ENCODE peak calls at places on chromosomes 13 and 19, in seven cellular contexts. Q is IMR-90, F is neuronal stem cell, J is mesendoderm, G is H1, A is mesenchymal stem cell, Y is trophoblast cell. U is an unnamed sample.

GRCh38 chr13:109715902-109716301 is 70.5 kb downstream of the IRS2 start:
- DNase-seq in A (peak), G (no peak), J (peak), F (no peak), Y (peak), Q (peak), U (no peak)

GRCh38 chr13:23928985-23929384 is 31.7 kb upstream of the C1QTNF9B start:
- DNase-seq in A (peak), F (no peak), Q (peak), Y (peak), J (peak), G (no peak), U (no peak)

GRCh38 chr19:48754950-48755645 is at the start of gene FGF21:
- DNase-seq in F (no peak), Y (no peak), Q (no peak), J (peak), A (no peak), G (no peak), U (peak)

GRCh38 chr13:39676315-39676876 is 20.9 kb downstream of the COG6 start:
- DNase-seq in A (peak), G (no peak), Q (peak), J (peak), Y (peak), F (peak), U (no peak)

GRCh38 chr19:641702-642101 is 2.0 kb downstream of the FGF22 start:
- DNase-seq in A (no peak), F (no peak), J (no peak), Q (no peak), Y (no peak), G (no peak), U (no peak)

GRCh38 chr19:19068659-19069509 is 5.1 kb downstream of the SLC25A42 start:
- DNase-seq in Q (no peak), A (no peak), F (no peak), J (no peak), G (no peak), Y (no peak), U (no peak)

GRCh38 chr13:112791662-112792440 is 102.0 kb downstream of the ATP11A start:
- DNase-seq in Y (peak), F (no peak), G (no peak), J (peak), A (no peak), Q (no peak), U (no peak)

GRCh38 chr19:39052243-39052746 is 19.9 kb upstream of the FBXO27 start:
- DNase-seq in Q (peak), J (peak), A (peak), Y (peak), F (peak), G (peak), U (peak)

GRCh38 chr13:66835040-66835628 is 395.0 kb downstream of the PCDH9 start:
- DNase-seq in Q (peak), J (peak), A (peak), G (no peak), Y (no peak), F (no peak), U (no peak)

GRCh38 chr19:15562861-15563260 is 52.2 kb upstream of the CYP4F8 start:
- DNase-seq in Y (no peak), F (no peak), A (no peak), Q (peak), J (no peak), G (no peak), U (no peak)

GRCh38 chr19:3176715-3177501 is 1.7 kb upstream of the S1PR4 start:
- DNase-seq in Y (peak), Q (peak), G (no peak), J (peak), A (peak), F (no peak), U (peak)

GRCh38 chr13:112349681-112350080 is 26.5 kb upstream of the SPACA7 start:
- DNase-seq in Y (no peak), G (no peak), A (no peak), Q (no peak), J (no peak), F (no peak), U (no peak)

GRCh38 chr19:1373534-1374249 is 10.0 kb upstream of the NDUFS7 start:
- DNase-seq in J (no peak), F (no peak), Y (no peak), A (no peak), Q (peak), G (no peak), U (no peak)

GRCh38 chr19:3671680-3672574 is 28.3 kb downstream of the PIP5K1C start:
- DNase-seq in F (no peak), Q (peak), G (no peak), Y (no peak), J (no peak), A (peak), U (no peak)

GRCh38 chr13:83215627-83216026 is 666.6 kb downstream of the SLITRK1 start:
- DNase-seq in G (no peak), F (no peak), A (peak), Y (no peak), Q (peak), J (no peak), U (no peak)

GRCh38 chr19:35642312-35642711 is 767 bp downstream of the ETV2 start:
- DNase-seq in G (no peak), F (no peak), A (no peak), Y (no peak), J (peak), Q (no peak), U (peak)

GRCh38 chr13:98878421-98879126 is 99.3 kb downstream of the DOCK9 start:
- DNase-seq in J (no peak), Q (no peak), G (no peak), A (no peak), F (no peak), Y (no peak), U (no peak)

GRCh38 chr13:59673301-59673700 is 490.4 kb downstream of the DIAPH3 start:
- DNase-seq in Q (peak), Y (no peak), J (no peak), A (no peak), F (no peak), G (no peak), U (no peak)

GRCh38 chr19:53545271-53546065 is 7.5 kb downstream of the ZNF331 start:
- DNase-seq in Y (peak), G (no peak), J (peak), F (no peak), Q (peak), A (peak), U (no peak)

GRCh38 chr19:45638930-45639729 is at the start of gene EML2:
- DNase-seq in Y (peak), Q (no peak), J (peak), G (no peak), F (peak), A (peak), U (peak)

GRCh38 chr13:26425439-26426358 is 131.8 kb upstream of the WASF3 start:
- DNase-seq in A (peak), Q (peak), Y (no peak), F (no peak), J (no peak), G (no peak), U (no peak)

GRCh38 chr19:5341448-5341820 is 822 bp upstream of the PTPRS start:
- DNase-seq in J (no peak), F (no peak), Y (peak), Q (no peak), G (no peak), A (no peak), U (no peak)
- H3K9ac ChIP-seq in J (no peak), F (no peak), Y (no peak), Q (no peak), G (no peak), A (no peak), U (no peak)

GRCh38 chr19:32168111-32168510 is 177.3 kb upstream of the ZNF507 start:
- DNase-seq in A (no peak), Q (no peak), Y (no peak), G (no peak), F (no peak), J (no peak), U (no peak)

GRCh38 chr19:32165176-32165575 is 180.2 kb upstream of the ZNF507 start:
- DNase-seq in Q (no peak), A (no peak), J (no peak), G (no peak), Y (no peak), F (no peak), U (no peak)

GRCh38 chr19:32165750-32166149 is 179.7 kb upstream of the ZNF507 start:
- DNase-seq in A (no peak), J (no peak), F (no peak), G (no peak), Y (no peak), Q (no peak), U (no peak)

GRCh38 chr19:32166238-32166637 is 179.2 kb upstream of the ZNF507 start:
- DNase-seq in J (no peak), G (no peak), Y (no peak), A (no peak), Q (no peak), F (no peak), U (no peak)

DNA sequence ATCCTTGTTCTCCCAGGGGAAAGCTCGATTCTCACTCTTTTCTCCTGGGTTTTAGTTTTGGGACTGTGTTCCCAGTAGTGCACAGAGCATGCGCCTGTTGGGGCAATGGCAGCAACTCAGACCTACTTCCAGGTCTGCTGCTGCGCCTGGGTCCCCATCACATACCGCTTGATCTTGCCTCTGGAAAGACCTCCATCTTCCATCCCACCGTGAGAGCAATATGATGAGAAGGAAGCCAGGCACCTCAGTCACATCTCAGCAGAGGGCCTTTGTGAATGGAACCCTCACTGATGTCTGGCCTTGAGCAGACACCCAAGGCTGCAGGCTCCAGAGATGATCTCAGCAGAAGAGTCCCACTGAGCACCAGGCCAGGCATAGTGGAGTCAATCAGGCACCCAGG is 176.8 kb upstream of the ZNF507 start:
- DNase-seq in J (no peak), Q (no peak), Y (no peak), G (no peak), F (no peak), A (no peak), U (no peak)
- H3K18ac ChIP-seq in J (no peak), Q (no peak), Y (no peak), G (no peak), F (no peak), A (no peak), U (no peak)

GRCh38 chr13:91909617-91910016 is 511.2 kb downstream of the GPC5 start:
- DNase-seq in Y (no peak), G (no peak), F (no peak), J (no peak), A (no peak), Q (no peak), U (no peak)
- H3K23ac ChIP-seq in Y (no peak), G (no peak), F (no peak), J (no peak), A (no peak), Q (no peak), U (no peak)

DNA sequence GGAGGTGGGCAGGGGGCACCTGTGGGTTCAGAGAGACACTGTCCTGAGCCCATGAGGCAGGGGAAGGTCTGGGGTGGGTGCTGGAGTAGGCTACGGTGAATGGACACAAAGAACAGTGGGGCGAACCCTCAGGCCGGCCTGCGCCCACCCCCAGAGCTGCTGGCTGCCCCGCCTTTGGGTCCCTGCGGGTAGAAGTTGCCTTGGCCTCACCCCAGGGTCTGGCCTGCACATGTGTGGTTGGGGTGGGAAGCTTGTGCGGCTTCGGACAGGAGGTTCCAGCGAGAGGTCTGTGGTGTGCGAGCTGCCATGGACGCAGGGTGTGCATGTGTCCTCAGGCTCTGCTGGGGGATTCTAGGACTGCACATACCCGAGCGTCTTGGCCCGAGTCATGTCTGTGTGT is 20.6 kb upstream of the POU2F2 start:
- DNase-seq in G (no peak), F (no peak), J (no peak), Y (no peak), Q (no peak), A (no peak), U (no peak)
- H3K9ac ChIP-seq in G (no peak), F (peak), J (no peak), Y (no peak), Q (no peak), A (no peak), U (no peak)

DNA sequence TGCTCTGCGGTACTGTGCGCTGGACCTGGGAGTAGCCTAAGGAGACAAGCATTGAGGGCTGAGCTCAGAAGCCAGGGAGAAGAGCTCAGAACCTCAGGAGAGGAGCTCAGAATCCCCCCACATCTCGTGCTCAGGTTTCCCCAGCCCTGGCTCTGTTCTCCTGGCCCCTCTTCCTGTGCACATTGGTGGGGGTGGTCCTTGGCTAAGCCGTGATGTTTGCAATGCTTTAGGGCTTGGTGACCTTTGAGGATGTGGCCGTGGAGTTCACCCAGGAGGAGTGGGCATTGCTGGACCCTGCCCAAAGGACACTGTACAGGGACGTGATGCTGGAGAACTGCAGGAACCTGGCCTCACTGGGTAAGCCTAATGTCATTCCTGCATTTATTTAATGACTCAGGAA is 6.6 kb downstream of the ZNF557 start:
- DNase-seq in J (no peak), A (no peak), G (no peak), Q (no peak), Y (no peak), F (no peak), U (no peak)
- H3K18ac ChIP-seq in J (no peak), A (no peak), G (no peak), Q (no peak), Y (no peak), F (no peak), U (no peak)

GRCh38 chr19:17972230-17972629 is 5.3 kb downstream of the KCNN1 start:
- DNase-seq in F (no peak), A (no peak), Q (no peak), G (no peak), J (no peak), Y (no peak), U (no peak)
- H3K23ac ChIP-seq in F (no peak), A (no peak), Q (no peak), G (no peak), J (no peak), Y (no peak), U (no peak)

GRCh38 chr13:94640676-94641075 is 39.0 kb downstream of the GPR180 start:
- DNase-seq in J (no peak), Q (peak), G (no peak), Y (no peak), A (peak), F (no peak), U (no peak)

GRCh38 chr13:94646904-94647303 is 45.2 kb downstream of the GPR180 start:
- DNase-seq in A (no peak), Q (no peak), G (no peak), J (no peak), Y (no peak), F (no peak), U (no peak)

GRCh38 chr13:94636942-94637578 is 35.4 kb downstream of the GPR180 start:
- DNase-seq in J (no peak), F (no peak), Q (no peak), A (no peak), G (no peak), Y (no peak), U (no peak)

GRCh38 chr13:94641432-94641941 is 39.8 kb downstream of the GPR180 start:
- DNase-seq in Y (peak), F (no peak), A (peak), G (no peak), J (no peak), Q (peak), U (no peak)
- H3K9ac ChIP-seq in Y (no peak), F (no peak), A (peak), G (no peak), J (no peak), Q (no peak), U (no peak)